ENCODE peak calls at places on chromosomes 12 and 14, in five cellular contexts. One of them, this sample, is unnamed.

GRCh38 chr14:104572024-104572623 is 7.4 kb upstream of the C14orf180 start:
- DNase-seq in occipital lobe: no peak
- DNase-seq in ascending aorta: no peak
- DNase-seq in right cardiac atrium: no peak
- DNase-seq in BJ: no peak
- DNase-seq in this sample: no peak

GRCh38 chr12:108004368-108004767 is 124.7 kb upstream of the WSCD2 start:
- DNase-seq in BJ: no peak
- DNase-seq in ascending aorta: no peak
- DNase-seq in occipital lobe: no peak
- DNase-seq in right cardiac atrium: no peak
- DNase-seq in this sample: no peak

GRCh38 chr12:1608783-1609119 is 14.4 kb upstream of the FBXL14 start:
- DNase-seq in ascending aorta: no peak
- DNase-seq in occipital lobe: no peak
- DNase-seq in right cardiac atrium: no peak
- DNase-seq in BJ: no peak
- DNase-seq in this sample: no peak

GRCh38 chr14:86057018-86057667 is 527.2 kb downstream of the FLRT2 start:
- DNase-seq in ascending aorta: no peak
- DNase-seq in right cardiac atrium: no peak
- DNase-seq in occipital lobe: no peak
- DNase-seq in BJ: no peak
- DNase-seq in this sample: no peak

GRCh38 chr12:127328867-127329266 is 938.1 kb upstream of the TMEM132C start:
- DNase-seq in BJ: no peak
- DNase-seq in right cardiac atrium: no peak
- DNase-seq in ascending aorta: no peak
- DNase-seq in occipital lobe: no peak
- DNase-seq in this sample: no peak

GRCh38 chr14:52442602-52443001 is 109.7 kb downstream of the TXNDC16 start:
- DNase-seq in occipital lobe: no peak
- DNase-seq in right cardiac atrium: no peak
- DNase-seq in ascending aorta: no peak
- DNase-seq in BJ: no peak
- DNase-seq in this sample: no peak

GRCh38 chr12:14874882-14875281 is 10.8 kb downstream of the MGP start:
- DNase-seq in ascending aorta: no peak
- DNase-seq in BJ: no peak
- DNase-seq in right cardiac atrium: no peak
- DNase-seq in occipital lobe: no peak
- DNase-seq in this sample: no peak

GRCh38 chr12:106583578-106584103 is 837 bp downstream of the RFX4 start:
- DNase-seq in right cardiac atrium: no peak
- DNase-seq in BJ: no peak
- DNase-seq in ascending aorta: no peak
- DNase-seq in occipital lobe: no peak
- DNase-seq in this sample: peak

GRCh38 chr12:68290126-68290525 is 36.7 kb upstream of the IL22 start:
- DNase-seq in BJ: no peak
- DNase-seq in ascending aorta: no peak
- DNase-seq in occipital lobe: no peak
- DNase-seq in right cardiac atrium: no peak
- DNase-seq in this sample: no peak

GRCh38 chr12:92218394-92219077 is 72.9 kb upstream of the BTG1 start:
- DNase-seq in occipital lobe: no peak
- DNase-seq in BJ: no peak
- DNase-seq in ascending aorta: no peak
- DNase-seq in right cardiac atrium: no peak
- DNase-seq in this sample: no peak

GRCh38 chr12:26711072-26711471 is 121.9 kb downstream of the ITPR2 start:
- DNase-seq in right cardiac atrium: no peak
- DNase-seq in ascending aorta: no peak
- DNase-seq in occipital lobe: no peak
- DNase-seq in BJ: peak
- DNase-seq in this sample: no peak

GRCh38 chr14:51817326-51817725 is 43.1 kb upstream of the GNG2 start:
- DNase-seq in BJ: no peak
- DNase-seq in occipital lobe: no peak
- DNase-seq in right cardiac atrium: no peak
- DNase-seq in ascending aorta: no peak
- DNase-seq in this sample: no peak

GRCh38 chr12:63869656-63870055 is 25.2 kb downstream of the SRGAP1 start:
- DNase-seq in occipital lobe: no peak
- DNase-seq in right cardiac atrium: no peak
- DNase-seq in BJ: no peak
- DNase-seq in ascending aorta: no peak
- DNase-seq in this sample: no peak

GRCh38 chr14:67987596-67987995 is 168.0 kb downstream of the RAD51B start:
- DNase-seq in BJ: peak
- DNase-seq in ascending aorta: no peak
- DNase-seq in occipital lobe: no peak
- DNase-seq in right cardiac atrium: no peak
- DNase-seq in this sample: no peak

GRCh38 chr14:77375164-77375950 is 1.5 kb downstream of the TMED8 start:
- DNase-seq in BJ: no peak
- DNase-seq in right cardiac atrium: no peak
- DNase-seq in ascending aorta: no peak
- DNase-seq in occipital lobe: no peak
- DNase-seq in this sample: no peak

GRCh38 chr14:101707285-101707842 is 54.1 kb upstream of the PPP2R5C start:
- DNase-seq in right cardiac atrium: no peak
- DNase-seq in ascending aorta: no peak
- DNase-seq in occipital lobe: peak
- DNase-seq in BJ: no peak
- DNase-seq in this sample: no peak

GRCh38 chr12:20438307-20438779 is 70.0 kb downstream of the PDE3A start:
- DNase-seq in BJ: no peak
- DNase-seq in occipital lobe: no peak
- DNase-seq in right cardiac atrium: no peak
- DNase-seq in ascending aorta: no peak
- DNase-seq in this sample: no peak

GRCh38 chr12:51889216-51890134 is 1.6 kb downstream of the ANKRD33 start:
- DNase-seq in ascending aorta: no peak
- DNase-seq in BJ: no peak
- DNase-seq in occipital lobe: no peak
- DNase-seq in right cardiac atrium: no peak
- DNase-seq in this sample: no peak

GRCh38 chr12:130849561-130850417 is 10.7 kb upstream of the STX2 start:
- DNase-seq in ascending aorta: no peak
- DNase-seq in right cardiac atrium: no peak
- DNase-seq in occipital lobe: no peak
- DNase-seq in BJ: no peak
- DNase-seq in this sample: no peak

GRCh38 chr14:62027958-62028357 is 265.7 kb downstream of the SNAPC1 start:
- DNase-seq in ascending aorta: no peak
- DNase-seq in occipital lobe: no peak
- DNase-seq in right cardiac atrium: no peak
- DNase-seq in BJ: no peak
- DNase-seq in this sample: no peak

GRCh38 chr14:69048456-69048855 is 69.4 kb upstream of the ACTN1 start:
- DNase-seq in ascending aorta: no peak
- DNase-seq in occipital lobe: no peak
- DNase-seq in right cardiac atrium: no peak
- DNase-seq in BJ: no peak
- DNase-seq in this sample: no peak

GRCh38 chr14:105529506-105530445 is 3.4 kb downstream of the TMEM121 start:
- DNase-seq in BJ: no peak
- DNase-seq in right cardiac atrium: peak
- DNase-seq in ascending aorta: no peak
- DNase-seq in occipital lobe: no peak
- DNase-seq in this sample: peak

GRCh38 chr12:112422531-112422930 is 3.8 kb downstream of the PTPN11 start:
- DNase-seq in ascending aorta: no peak
- DNase-seq in right cardiac atrium: no peak
- DNase-seq in BJ: no peak
- DNase-seq in occipital lobe: peak
- DNase-seq in this sample: no peak

GRCh38 chr14:90299408-90299807 is 32.3 kb downstream of the NRDE2 start:
- DNase-seq in ascending aorta: no peak
- DNase-seq in occipital lobe: no peak
- DNase-seq in right cardiac atrium: no peak
- DNase-seq in BJ: no peak
- DNase-seq in this sample: no peak

GRCh38 chr14:91270619-91271018 is 26.1 kb upstream of the GPR68 start:
- DNase-seq in BJ: no peak
- DNase-seq in right cardiac atrium: no peak
- DNase-seq in occipital lobe: no peak
- DNase-seq in ascending aorta: no peak
- DNase-seq in this sample: no peak

GRCh38 chr12:87967871-87968270 is 61.3 kb downstream of the C12orf50 start:
- DNase-seq in occipital lobe: no peak
- DNase-seq in right cardiac atrium: no peak
- DNase-seq in BJ: no peak
- DNase-seq in ascending aorta: no peak
- DNase-seq in this sample: no peak

GRCh38 chr12:62562892-62563291 is 96.3 kb downstream of the MON2 start:
- DNase-seq in right cardiac atrium: no peak
- DNase-seq in BJ: no peak
- DNase-seq in occipital lobe: no peak
- DNase-seq in ascending aorta: no peak
- DNase-seq in this sample: no peak

GRCh38 chr12:87931764-87932163 is 97.4 kb downstream of the C12orf50 start:
- DNase-seq in BJ: no peak
- DNase-seq in ascending aorta: no peak
- DNase-seq in occipital lobe: no peak
- DNase-seq in right cardiac atrium: no peak
- DNase-seq in this sample: no peak

GRCh38 chr14:37116933-37117844 is 55.2 kb downstream of the SLC25A21 start:
- DNase-seq in occipital lobe: no peak
- DNase-seq in BJ: peak
- DNase-seq in right cardiac atrium: no peak
- DNase-seq in ascending aorta: no peak
- DNase-seq in this sample: no peak

GRCh38 chr14:72679591-72680151 is 214.2 kb downstream of the DPF3 start:
- DNase-seq in right cardiac atrium: no peak
- DNase-seq in occipital lobe: no peak
- DNase-seq in BJ: no peak
- DNase-seq in ascending aorta: no peak
- DNase-seq in this sample: no peak

GRCh38 chr12:12806784-12807516 is 6.2 kb upstream of the DDX47 start:
- DNase-seq in ascending aorta: no peak
- DNase-seq in occipital lobe: no peak
- DNase-seq in BJ: no peak
- DNase-seq in right cardiac atrium: no peak
- DNase-seq in this sample: no peak

GRCh38 chr12:71010143-71010479 is 89.6 kb upstream of the PTPRR start:
- DNase-seq in occipital lobe: no peak
- DNase-seq in ascending aorta: no peak
- DNase-seq in right cardiac atrium: no peak
- DNase-seq in BJ: no peak
- DNase-seq in this sample: no peak

GRCh38 chr12:62588916-62589315 is 122.3 kb downstream of the MON2 start:
- DNase-seq in right cardiac atrium: no peak
- DNase-seq in BJ: no peak
- DNase-seq in occipital lobe: no peak
- DNase-seq in ascending aorta: no peak
- DNase-seq in this sample: no peak

GRCh38 chr12:109491671-109492070 is 14.2 kb downstream of the UBE3B start:
- DNase-seq in right cardiac atrium: no peak
- DNase-seq in BJ: no peak
- DNase-seq in ascending aorta: no peak
- DNase-seq in occipital lobe: no peak
- DNase-seq in this sample: no peak

GRCh38 chr12:76890407-76891143 is 11.8 kb upstream of the CSRP2 start:
- DNase-seq in occipital lobe: no peak
- DNase-seq in right cardiac atrium: no peak
- DNase-seq in BJ: no peak
- DNase-seq in ascending aorta: no peak
- DNase-seq in this sample: no peak

GRCh38 chr12:115659422-115659821 is 618.1 kb downstream of the MED13L start:
- DNase-seq in right cardiac atrium: no peak
- DNase-seq in ascending aorta: no peak
- DNase-seq in occipital lobe: no peak
- DNase-seq in BJ: no peak
- DNase-seq in this sample: no peak

GRCh38 chr12:26100966-26101744 is 23.7 kb downstream of the BHLHE41 start:
- DNase-seq in right cardiac atrium: no peak
- DNase-seq in BJ: no peak
- DNase-seq in ascending aorta: no peak
- DNase-seq in occipital lobe: no peak
- DNase-seq in this sample: no peak